ENCODE peak calls at places on chromosomes 7 and 10, in nine cellular contexts. One of them, this sample, is unnamed.
A peak's percentile ranks its signal among the peaks of the same experiment; 100 is the strongest.

GRCh38 chr7:131250331-131250730 is 77.3 kb upstream of the MKLN1 start:
- DNase-seq in activated naive CD4-positive, alpha-beta T cell treated with anti-CD3 and anti-CD28 coated beads for 36 hours: no peak
- DNase-seq in activated CD4-positive, alpha-beta T cell treated with anti-CD3 and anti-CD28 coated beads for 24 hours: no peak
- DNase-seq in heart right ventricle: no peak
- DNase-seq in NCI-H1105 treated with DMSO at 0.1 percent for 48 hours: no peak
- DNase-seq in brain microvascular endothelial cell: no peak
- DNase-seq in KBM-7: no peak
- DNase-seq in right lobe of liver: no peak
- DNase-seq in memory B cell: no peak
- DNase-seq in this sample: no peak

GRCh38 chr10:33746878-33747277 is 412.4 kb upstream of the NRP1 start:
- DNase-seq in heart right ventricle: no peak
- DNase-seq in activated CD4-positive, alpha-beta T cell treated with anti-CD3 and anti-CD28 coated beads for 24 hours: no peak
- DNase-seq in brain microvascular endothelial cell: peak; percentile 70
- DNase-seq in KBM-7: no peak
- DNase-seq in memory B cell: no peak
- DNase-seq in right lobe of liver: no peak
- DNase-seq in NCI-H1105 treated with DMSO at 0.1 percent for 48 hours: no peak
- DNase-seq in activated naive CD4-positive, alpha-beta T cell treated with anti-CD3 and anti-CD28 coated beads for 36 hours: no peak
- DNase-seq in this sample: no peak

GRCh38 chr7:135716677-135717238 is 11.2 kb downstream of the SLC13A4 start:
- DNase-seq in memory B cell: no peak
- DNase-seq in brain microvascular endothelial cell: peak; percentile 56
- DNase-seq in right lobe of liver: no peak
- DNase-seq in activated naive CD4-positive, alpha-beta T cell treated with anti-CD3 and anti-CD28 coated beads for 36 hours: no peak
- DNase-seq in activated CD4-positive, alpha-beta T cell treated with anti-CD3 and anti-CD28 coated beads for 24 hours: no peak
- DNase-seq in heart right ventricle: no peak
- DNase-seq in KBM-7: no peak
- DNase-seq in NCI-H1105 treated with DMSO at 0.1 percent for 48 hours: no peak
- DNase-seq in this sample: no peak

GRCh38 chr7:151539055-151539714 is 19.5 kb upstream of the RHEB start:
- DNase-seq in KBM-7: no peak
- DNase-seq in right lobe of liver: peak; percentile 18
- DNase-seq in activated CD4-positive, alpha-beta T cell treated with anti-CD3 and anti-CD28 coated beads for 24 hours: no peak
- DNase-seq in brain microvascular endothelial cell: peak; percentile 28
- DNase-seq in activated naive CD4-positive, alpha-beta T cell treated with anti-CD3 and anti-CD28 coated beads for 36 hours: no peak
- DNase-seq in memory B cell: no peak
- DNase-seq in heart right ventricle: no peak
- DNase-seq in NCI-H1105 treated with DMSO at 0.1 percent for 48 hours: no peak
- DNase-seq in this sample: no peak

GRCh38 chr10:27383595-27384542 is 120.2 kb upstream of the RAB18 start:
- DNase-seq in heart right ventricle: no peak
- DNase-seq in brain microvascular endothelial cell: no peak
- DNase-seq in KBM-7: no peak
- DNase-seq in NCI-H1105 treated with DMSO at 0.1 percent for 48 hours: no peak
- DNase-seq in right lobe of liver: no peak
- DNase-seq in memory B cell: no peak
- DNase-seq in activated naive CD4-positive, alpha-beta T cell treated with anti-CD3 and anti-CD28 coated beads for 36 hours: no peak
- DNase-seq in activated CD4-positive, alpha-beta T cell treated with anti-CD3 and anti-CD28 coated beads for 24 hours: no peak
- DNase-seq in this sample: no peak

GRCh38 chr10:109428775-109429480 is 494.4 kb downstream of the XPNPEP1 start:
- DNase-seq in KBM-7: no peak
- DNase-seq in right lobe of liver: no peak
- DNase-seq in brain microvascular endothelial cell: no peak
- DNase-seq in memory B cell: no peak
- DNase-seq in activated CD4-positive, alpha-beta T cell treated with anti-CD3 and anti-CD28 coated beads for 24 hours: no peak
- DNase-seq in heart right ventricle: no peak
- DNase-seq in NCI-H1105 treated with DMSO at 0.1 percent for 48 hours: no peak
- DNase-seq in activated naive CD4-positive, alpha-beta T cell treated with anti-CD3 and anti-CD28 coated beads for 36 hours: no peak
- DNase-seq in this sample: no peak

GRCh38 chr10:78851652-78852051 is 217.1 kb upstream of the ZMIZ1 start:
- DNase-seq in activated naive CD4-positive, alpha-beta T cell treated with anti-CD3 and anti-CD28 coated beads for 36 hours: no peak
- DNase-seq in NCI-H1105 treated with DMSO at 0.1 percent for 48 hours: no peak
- DNase-seq in memory B cell: no peak
- DNase-seq in KBM-7: no peak
- DNase-seq in activated CD4-positive, alpha-beta T cell treated with anti-CD3 and anti-CD28 coated beads for 24 hours: no peak
- DNase-seq in heart right ventricle: no peak
- DNase-seq in right lobe of liver: no peak
- DNase-seq in brain microvascular endothelial cell: no peak
- DNase-seq in this sample: no peak

GRCh38 chr7:142711722-142712616 is 37.3 kb upstream of the PRSS1 start:
- DNase-seq in NCI-H1105 treated with DMSO at 0.1 percent for 48 hours: peak; percentile 90
- DNase-seq in right lobe of liver: no peak
- DNase-seq in activated CD4-positive, alpha-beta T cell treated with anti-CD3 and anti-CD28 coated beads for 24 hours: no peak
- DNase-seq in brain microvascular endothelial cell: peak; percentile 21
- DNase-seq in KBM-7: peak; percentile 38
- DNase-seq in memory B cell: no peak
- DNase-seq in activated naive CD4-positive, alpha-beta T cell treated with anti-CD3 and anti-CD28 coated beads for 36 hours: peak; percentile 51
- DNase-seq in heart right ventricle: no peak
- DNase-seq in this sample: no peak

GRCh38 chr7:74657692-74658170 is at the start of gene GTF2I:
- DNase-seq in right lobe of liver: no peak
- DNase-seq in NCI-H1105 treated with DMSO at 0.1 percent for 48 hours: no peak
- DNase-seq in KBM-7: no peak
- DNase-seq in activated CD4-positive, alpha-beta T cell treated with anti-CD3 and anti-CD28 coated beads for 24 hours: peak; percentile 24
- DNase-seq in activated naive CD4-positive, alpha-beta T cell treated with anti-CD3 and anti-CD28 coated beads for 36 hours: peak; percentile 38
- DNase-seq in brain microvascular endothelial cell: no peak
- DNase-seq in memory B cell: peak; percentile 80
- DNase-seq in heart right ventricle: no peak
- DNase-seq in this sample: no peak

GRCh38 chr7:35513828-35514227 is 181.1 kb downstream of the HERPUD2 start:
- DNase-seq in right lobe of liver: no peak
- DNase-seq in activated CD4-positive, alpha-beta T cell treated with anti-CD3 and anti-CD28 coated beads for 24 hours: no peak
- DNase-seq in NCI-H1105 treated with DMSO at 0.1 percent for 48 hours: no peak
- DNase-seq in heart right ventricle: no peak
- DNase-seq in memory B cell: no peak
- DNase-seq in brain microvascular endothelial cell: no peak
- DNase-seq in activated naive CD4-positive, alpha-beta T cell treated with anti-CD3 and anti-CD28 coated beads for 36 hours: no peak
- DNase-seq in KBM-7: no peak
- DNase-seq in this sample: no peak

GRCh38 chr10:13105184-13105583 is 5.2 kb downstream of the OPTN start:
- DNase-seq in right lobe of liver: no peak
- DNase-seq in heart right ventricle: no peak
- DNase-seq in activated CD4-positive, alpha-beta T cell treated with anti-CD3 and anti-CD28 coated beads for 24 hours: no peak
- DNase-seq in KBM-7: no peak
- DNase-seq in brain microvascular endothelial cell: no peak
- DNase-seq in memory B cell: no peak
- DNase-seq in activated naive CD4-positive, alpha-beta T cell treated with anti-CD3 and anti-CD28 coated beads for 36 hours: no peak
- DNase-seq in NCI-H1105 treated with DMSO at 0.1 percent for 48 hours: no peak
- DNase-seq in this sample: no peak

GRCh38 chr10:61613665-61614064 is 49.1 kb upstream of the CABCOCO1 start:
- DNase-seq in activated CD4-positive, alpha-beta T cell treated with anti-CD3 and anti-CD28 coated beads for 24 hours: no peak
- DNase-seq in right lobe of liver: no peak
- DNase-seq in activated naive CD4-positive, alpha-beta T cell treated with anti-CD3 and anti-CD28 coated beads for 36 hours: no peak
- DNase-seq in brain microvascular endothelial cell: no peak
- DNase-seq in heart right ventricle: no peak
- DNase-seq in memory B cell: no peak
- DNase-seq in KBM-7: no peak
- DNase-seq in NCI-H1105 treated with DMSO at 0.1 percent for 48 hours: no peak
- DNase-seq in this sample: no peak

GRCh38 chr10:87544750-87545149 is 40.1 kb downstream of the MINPP1 start:
- DNase-seq in heart right ventricle: no peak
- DNase-seq in KBM-7: no peak
- DNase-seq in activated naive CD4-positive, alpha-beta T cell treated with anti-CD3 and anti-CD28 coated beads for 36 hours: no peak
- DNase-seq in NCI-H1105 treated with DMSO at 0.1 percent for 48 hours: no peak
- DNase-seq in activated CD4-positive, alpha-beta T cell treated with anti-CD3 and anti-CD28 coated beads for 24 hours: no peak
- DNase-seq in right lobe of liver: no peak
- DNase-seq in brain microvascular endothelial cell: no peak
- DNase-seq in memory B cell: no peak
- DNase-seq in this sample: no peak

GRCh38 chr10:73405556-73405955 is 8.3 kb downstream of the ANXA7 start:
- DNase-seq in NCI-H1105 treated with DMSO at 0.1 percent for 48 hours: no peak
- DNase-seq in right lobe of liver: no peak
- DNase-seq in heart right ventricle: no peak
- DNase-seq in KBM-7: no peak
- DNase-seq in activated CD4-positive, alpha-beta T cell treated with anti-CD3 and anti-CD28 coated beads for 24 hours: no peak
- DNase-seq in memory B cell: no peak
- DNase-seq in activated naive CD4-positive, alpha-beta T cell treated with anti-CD3 and anti-CD28 coated beads for 36 hours: no peak
- DNase-seq in brain microvascular endothelial cell: no peak
- DNase-seq in this sample: no peak

GRCh38 chr10:102773986-102774385 is 30.2 kb downstream of the WBP1L start:
- DNase-seq in right lobe of liver: no peak
- DNase-seq in activated naive CD4-positive, alpha-beta T cell treated with anti-CD3 and anti-CD28 coated beads for 36 hours: peak; percentile 46
- DNase-seq in activated CD4-positive, alpha-beta T cell treated with anti-CD3 and anti-CD28 coated beads for 24 hours: no peak
- DNase-seq in brain microvascular endothelial cell: no peak
- DNase-seq in NCI-H1105 treated with DMSO at 0.1 percent for 48 hours: no peak
- DNase-seq in KBM-7: peak; percentile 32
- DNase-seq in heart right ventricle: no peak
- DNase-seq in memory B cell: no peak
- DNase-seq in this sample: no peak

This sample was measured in GM06990.